ENCODE peak calls at places on chromosomes 7 and 10, in eight cellular contexts. N is GM12878, X is H1, U is spleen, E is endothelial cell of umbilical vein, F is SK-N-SH, T is stomach, Q is esophagus muscularis mucosa. M is an unnamed sample.

GRCh38 chr10:125882596-125882995 is 1.5 kb upstream of the DHX32 start:
- DNase-seq in N (no peak), X (no peak), U (no peak), E (peak), F (no peak), T (no peak), Q (no peak), M (no peak)

GRCh38 chr10:8463853-8464252 is 409.4 kb downstream of the GATA3 start:
- DNase-seq in N (no peak), X (no peak), U (no peak), E (no peak), F (no peak), T (no peak), Q (no peak), M (no peak)

GRCh38 chr10:63209703-63210102 is 76.6 kb downstream of the NRBF2 start:
- DNase-seq in N (no peak), X (no peak), U (no peak), E (no peak), F (no peak), T (no peak), Q (no peak), M (no peak)

GRCh38 chr10:123007558-123008378 is 827 bp downstream of the IKZF5 start:
- DNase-seq in N (peak), X (no peak), U (peak), E (peak), F (peak), T (peak), Q (no peak), M (peak)

GRCh38 chr7:2110586-2111396 is 122.0 kb downstream of the MAD1L1 start:
- DNase-seq in N (no peak), X (no peak), U (no peak), E (peak), F (no peak), T (peak), Q (no peak), M (no peak)

GRCh38 chr7:148264933-148265557 is 325.5 kb upstream of the C7orf33 start:
- DNase-seq in N (no peak), X (no peak), U (no peak), E (no peak), F (peak), T (no peak), Q (no peak), M (no peak)

GRCh38 chr7:75642810-75643486 is 95.8 kb downstream of the HIP1 start:
- DNase-seq in N (peak), X (peak), U (no peak), E (peak), F (peak), T (peak), Q (no peak), M (peak)

GRCh38 chr10:15046626-15047025 is 2.9 kb downstream of the OLAH start:
- DNase-seq in N (no peak), X (no peak), U (no peak), E (no peak), F (no peak), T (no peak), Q (no peak), M (no peak)

GRCh38 chr10:70954777-70955176 is 66.4 kb upstream of the PCBD1 start:
- DNase-seq in N (no peak), X (no peak), U (peak), E (no peak), F (no peak), T (no peak), Q (no peak), M (no peak)

GRCh38 chr7:34675749-34676374 is 17.8 kb downstream of the NPSR1 start:
- DNase-seq in N (peak), X (peak), U (no peak), E (peak), F (peak), T (no peak), Q (peak), M (no peak)

GRCh38 chr7:142482899-142483658 is 225.2 kb upstream of the PRSS58 start:
- DNase-seq in N (no peak), X (peak), U (peak), E (peak), F (peak), T (peak), Q (no peak), M (no peak)

GRCh38 chr10:49651039-49651835 is 28.2 kb upstream of the C10orf53 start:
- DNase-seq in N (no peak), X (peak), U (no peak), E (no peak), F (no peak), T (peak), Q (peak), M (no peak)

GRCh38 chr7:133650487-133651292 is 397.8 kb downstream of the EXOC4 start:
- DNase-seq in N (no peak), X (no peak), U (no peak), E (peak), F (no peak), T (no peak), Q (no peak), M (peak)

GRCh38 chr7:77649950-77650349 is 46.3 kb upstream of the RSBN1L start:
- DNase-seq in N (no peak), X (no peak), U (no peak), E (peak), F (no peak), T (no peak), Q (no peak), M (no peak)

GRCh38 chr10:133287832-133288500 is 11.3 kb upstream of the ADAM8 start:
- DNase-seq in N (no peak), X (no peak), U (peak), E (no peak), F (no peak), T (no peak), Q (no peak), M (no peak)

GRCh38 chr10:43375401-43376020 is 4.1 kb downstream of the FXYD4 start:
- DNase-seq in N (no peak), X (no peak), U (peak), E (no peak), F (no peak), T (peak), Q (no peak), M (no peak)

GRCh38 chr10:72254891-72255568 is 18.7 kb upstream of the DDIT4 start:
- DNase-seq in N (no peak), X (peak), U (peak), E (peak), F (peak), T (peak), Q (peak), M (peak)

GRCh38 chr7:24962418-24962962 is 17.5 kb downstream of the OSBPL3 start:
- DNase-seq in N (no peak), X (no peak), U (no peak), E (no peak), F (no peak), T (peak), Q (no peak), M (no peak)
- TF ChIP-seq POLR2AphosphoS5 in N (no peak), X (no peak), U (no peak), E (no peak), F (no peak), T (no peak), Q (no peak), M (no peak)

DNA sequence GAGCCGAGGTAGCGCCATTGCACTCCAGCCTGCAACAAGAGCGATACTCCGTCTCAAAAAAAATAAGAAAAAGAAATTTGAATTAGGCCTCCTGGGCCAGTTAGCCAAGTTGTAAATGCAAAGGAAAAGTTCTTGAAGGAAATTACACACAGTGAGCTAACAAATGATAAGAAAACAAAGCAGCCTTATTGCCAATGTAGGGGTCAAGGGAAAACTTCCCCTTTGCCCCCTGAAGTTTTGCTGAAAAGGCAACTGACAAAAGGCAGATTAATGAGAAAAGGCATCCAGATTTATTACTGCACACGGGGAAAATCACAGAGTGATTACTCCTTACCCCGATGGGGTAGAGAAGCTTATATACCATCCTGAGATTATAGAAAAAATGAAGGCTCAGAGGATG is 70.3 kb downstream of the PAPSS2 start:
- DNase-seq in N (no peak), X (no peak), U (no peak), E (peak), F (no peak), T (no peak), Q (no peak), M (no peak)
- H3K4me3 ChIP-seq in N (no peak), X (no peak), U (no peak), E (no peak), F (no peak), T (no peak), Q (no peak), M (no peak)

DNA sequence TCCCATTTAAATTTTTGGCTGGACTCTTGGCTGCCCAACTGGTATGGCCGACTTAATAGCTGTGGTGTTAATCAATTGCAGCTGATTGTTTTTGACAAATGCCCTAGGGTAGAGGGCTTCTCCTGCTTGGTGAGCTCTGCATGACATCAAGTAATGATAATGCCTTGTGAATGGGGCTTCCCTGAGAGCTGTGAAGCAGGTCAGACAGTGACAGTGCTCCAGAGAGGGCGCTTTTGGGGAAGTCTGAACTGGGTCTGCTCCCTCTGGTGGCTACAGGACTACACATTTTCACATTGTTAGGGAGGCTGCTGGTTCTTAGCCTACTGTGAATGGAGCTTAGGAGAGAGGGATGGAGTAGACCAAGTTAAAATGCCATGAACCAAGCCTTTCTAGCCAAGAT is 98.8 kb downstream of the SDK1 start:
- DNase-seq in N (no peak), X (peak), U (no peak), E (peak), F (no peak), T (no peak), Q (no peak), M (peak)
- TF ChIP-seq CTCF in N (peak), X (peak), U (no peak), E (peak), F (peak), T (no peak), Q (no peak), M (peak)

GRCh38 chr7:92987543-92987942 is 130.2 kb downstream of the SAMD9 start:
- DNase-seq in N (no peak), X (no peak), U (no peak), E (no peak), F (no peak), T (no peak), Q (no peak), M (no peak)

GRCh38 chr7:92987095-92987494 is 130.7 kb downstream of the SAMD9 start:
- DNase-seq in N (no peak), X (no peak), U (no peak), E (no peak), F (no peak), T (no peak), Q (no peak), M (no peak)

GRCh38 chr7:92991190-92991589 is 126.6 kb downstream of the SAMD9 start:
- DNase-seq in N (no peak), X (no peak), U (no peak), E (no peak), F (no peak), T (no peak), Q (no peak), M (no peak)

GRCh38 chr7:92988941-92989540 is 128.7 kb downstream of the SAMD9 start:
- DNase-seq in N (no peak), X (no peak), U (no peak), E (no peak), F (no peak), T (no peak), Q (no peak), M (no peak)

DNA sequence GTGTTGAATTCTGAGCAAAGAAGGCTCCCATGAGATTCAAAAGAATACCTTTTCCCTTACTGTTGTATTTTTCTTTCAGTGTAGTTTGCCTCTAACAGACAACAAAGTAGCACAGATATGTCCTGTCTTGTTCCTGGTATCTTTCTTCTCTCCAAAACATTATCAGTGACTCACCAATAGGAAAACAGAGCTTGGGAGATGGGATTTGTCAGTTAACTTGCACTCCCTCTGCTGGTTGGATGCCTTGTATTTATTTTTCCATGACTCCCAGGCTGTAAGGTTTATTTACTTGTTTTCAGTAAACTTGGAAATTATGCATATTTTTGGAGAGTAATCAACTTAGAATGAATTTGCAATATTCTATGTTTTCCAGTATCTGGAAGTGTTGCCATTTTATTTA is 129.7 kb downstream of the SAMD9 start:
- DNase-seq in N (no peak), X (no peak), U (no peak), E (peak), F (peak), T (no peak), Q (no peak), M (no peak)
- TF ChIP-seq POLR2AphosphoS5 in N (no peak), X (no peak), U (no peak), E (no peak), F (no peak), T (no peak), Q (no peak), M (no peak)

GRCh38 chr10:113385021-113385975 is 167.6 kb upstream of the HABP2 start:
- DNase-seq in N (no peak), X (peak), U (peak), E (peak), F (peak), T (peak), Q (peak), M (peak)

GRCh38 chr10:113381906-113382562 is 170.8 kb upstream of the HABP2 start:
- DNase-seq in N (no peak), X (no peak), U (no peak), E (peak), F (no peak), T (no peak), Q (no peak), M (no peak)

GRCh38 chr10:113386005-113386404 is 166.8 kb upstream of the HABP2 start:
- DNase-seq in N (no peak), X (no peak), U (no peak), E (peak), F (no peak), T (no peak), Q (no peak), M (no peak)

GRCh38 chr10:113384181-113384580 is 168.7 kb upstream of the HABP2 start:
- DNase-seq in N (no peak), X (no peak), U (no peak), E (no peak), F (no peak), T (no peak), Q (no peak), M (no peak)

DNA sequence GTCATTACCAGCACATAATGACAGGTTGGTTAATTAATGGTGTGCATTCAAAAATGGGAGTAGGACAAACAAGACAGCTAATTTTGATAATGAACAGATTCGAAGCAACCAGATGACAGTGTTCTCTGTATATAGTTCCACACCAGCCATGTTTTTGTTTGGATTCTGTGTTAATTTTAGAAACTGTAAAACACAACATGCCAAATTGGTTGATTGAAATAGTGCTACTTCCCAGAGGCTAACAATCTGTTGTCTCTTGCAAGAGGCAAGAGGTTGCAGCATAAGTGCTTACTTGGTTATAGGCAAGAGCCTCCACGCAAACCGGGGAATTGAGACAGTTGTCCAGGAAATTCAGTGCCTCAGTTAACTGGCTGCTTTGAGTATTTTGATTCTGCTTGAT is 170.2 kb upstream of the HABP2 start:
- DNase-seq in N (no peak), X (no peak), U (no peak), E (no peak), F (no peak), T (no peak), Q (no peak), M (no peak)
- H3K4me3 ChIP-seq in N (no peak), X (no peak), U (no peak), E (peak), F (no peak), T (no peak), Q (no peak), M (no peak)

DNA sequence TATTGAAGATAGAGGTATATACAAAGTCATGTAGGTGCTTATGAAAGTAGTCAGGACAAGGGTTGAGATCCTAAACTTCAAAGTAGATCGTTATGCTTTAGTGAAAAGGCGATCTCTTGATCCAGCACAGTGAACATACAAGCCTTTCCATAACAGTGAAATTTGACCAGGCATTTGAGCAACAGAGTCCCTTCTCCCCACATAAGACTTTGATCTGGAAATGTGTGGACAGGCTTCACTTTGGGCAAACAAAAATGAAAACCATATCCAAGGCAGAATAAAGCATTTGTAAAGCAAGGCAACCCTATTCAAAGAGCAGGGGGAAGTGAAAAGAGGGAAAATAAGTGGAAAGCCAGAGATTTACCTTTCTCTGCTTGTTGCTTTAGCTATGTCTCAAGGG is 311.9 kb upstream of the SORCS1 start:
- DNase-seq in N (no peak), X (no peak), U (no peak), E (no peak), F (no peak), T (no peak), Q (no peak), M (no peak)
- TF ChIP-seq CTCF in N (no peak), X (no peak), U (no peak), E (no peak), F (no peak), T (no peak), Q (no peak), M (no peak)

DNA sequence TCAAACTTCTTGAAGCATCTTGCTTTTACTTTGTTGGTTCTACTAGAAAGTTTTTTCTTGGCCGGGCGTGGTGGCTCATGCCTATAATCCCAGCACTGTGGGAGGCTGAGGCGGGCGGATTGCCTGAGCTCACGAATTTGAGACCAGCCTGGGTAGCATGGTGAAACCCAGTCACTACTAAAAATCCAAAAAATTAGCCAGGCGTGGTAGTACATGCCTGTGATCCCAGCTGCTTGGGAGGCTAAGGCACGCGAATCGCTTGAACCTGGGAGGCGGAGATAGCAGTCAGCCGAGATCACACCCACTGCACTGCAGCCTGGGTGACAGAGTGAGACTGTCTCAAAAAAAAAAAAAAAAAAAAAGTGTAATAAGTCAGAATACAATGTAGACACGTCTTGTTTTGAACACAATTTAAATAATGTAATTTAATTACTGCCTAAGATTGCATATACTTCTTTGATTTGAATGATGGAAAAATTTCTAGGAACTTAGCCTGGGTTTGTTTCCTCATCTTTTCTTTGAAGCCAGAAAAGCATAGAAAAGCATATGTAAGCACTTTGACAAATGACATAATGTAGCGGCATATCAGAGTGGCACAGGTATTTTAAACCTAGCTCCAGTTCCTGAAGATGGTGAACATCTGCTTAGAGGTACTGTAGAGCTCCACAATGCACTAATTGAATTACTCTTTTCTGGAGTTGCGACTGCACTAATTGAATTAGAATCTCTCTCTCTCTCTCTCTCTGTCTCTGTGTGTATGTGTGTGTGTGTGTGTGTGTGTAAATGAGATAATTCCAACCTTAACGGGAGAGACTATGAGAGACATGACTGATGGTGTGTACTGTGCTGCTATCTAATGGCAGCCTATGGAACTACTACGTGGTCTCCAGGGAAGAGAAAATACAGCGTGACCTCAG is 87.8 kb downstream of the BTRC start:
- DNase-seq in N (no peak), X (no peak), U (no peak), E (peak), F (peak), T (no peak), Q (no peak), M (peak)
- TF ChIP-seq POLR2AphosphoS5 in N (no peak), X (no peak), U (no peak), E (no peak), F (no peak), T (no peak), Q (no peak), M (no peak)

GRCh38 chr10:45418859-45419672 is 45.0 kb downstream of the ALOX5 start:
- DNase-seq in N (peak), X (peak), U (peak), E (peak), F (peak), T (peak), Q (no peak), M (peak)

GRCh38 chr10:45420453-45421192 is 46.6 kb downstream of the ALOX5 start:
- DNase-seq in N (peak), X (no peak), U (peak), E (peak), F (no peak), T (peak), Q (no peak), M (peak)

GRCh38 chr10:45421231-45422097 is 47.4 kb downstream of the ALOX5 start:
- DNase-seq in N (no peak), X (no peak), U (peak), E (no peak), F (no peak), T (no peak), Q (no peak), M (peak)

GRCh38 chr10:45418417-45418858 is 44.4 kb downstream of the ALOX5 start:
- DNase-seq in N (no peak), X (no peak), U (no peak), E (no peak), F (no peak), T (no peak), Q (no peak), M (peak)

GRCh38 chr10:45419673-45420020 is 45.6 kb downstream of the ALOX5 start:
- DNase-seq in N (no peak), X (no peak), U (no peak), E (no peak), F (peak), T (no peak), Q (no peak), M (no peak)
- H3K4me3 ChIP-seq in N (peak), X (peak), U (peak), E (peak), F (peak), T (peak), Q (peak), M (no peak)

GRCh38 chr7:893686-894085 is 17.3 kb downstream of the GET4 start:
- DNase-seq in N (no peak), X (no peak), U (peak), E (no peak), F (no peak), T (no peak), Q (no peak), M (no peak)
- TF ChIP-seq CTCF in N (no peak), X (no peak), U (no peak), E (no peak), F (no peak), T (no peak), Q (no peak), M (no peak)